ENCODE peak calls at places on chromosome X, in four cellular contexts. K is PC-9, T is hepatocyte, P is PC-3. S is an unnamed sample.
A peak's percentile ranks its signal among the peaks of the same experiment; 100 is the strongest.

GRCh38 chrX:103343105-103343504 is 13.1 kb downstream of the TCEAL7 start:
- DNase-seq in K (peak; percentile 31), T (peak; percentile 61), P (peak; percentile 71), S (peak; percentile 59)

GRCh38 chrX:111071542-111072277 is 24.3 kb upstream of the PAK3 start:
- DNase-seq in P (no peak), K (no peak), T (no peak), S (no peak)

GRCh38 chrX:136307471-136307870 is 6.7 kb downstream of the ADGRG4 start:
- DNase-seq in T (no peak), P (no peak), K (no peak), S (no peak)

GRCh38 chrX:13059676-13060499 is 15.5 kb upstream of the FAM9C start:
- DNase-seq in P (peak; percentile 90), T (peak; percentile 54), K (peak; percentile 43), S (peak; percentile 37)

GRCh38 chrX:136162827-136163427 is 15.6 kb downstream of the FHL1 start:
- DNase-seq in K (peak; percentile 57), T (peak; percentile 55), P (peak; percentile 82), S (peak; percentile 73)

GRCh38 chrX:12891167-12891566 is 15.3 kb upstream of the TLR8 start:
- DNase-seq in T (no peak), P (no peak), K (no peak), S (no peak)

GRCh38 chrX:129785160-129785947 is 5.6 kb downstream of the SASH3 start:
- DNase-seq in P (no peak), K (no peak), T (no peak), S (no peak)

GRCh38 chrX:87265518-87265917 is 252.1 kb upstream of the KLHL4 start:
- DNase-seq in K (no peak), T (no peak), P (no peak), S (no peak)

GRCh38 chrX:14872851-14873675 is at the start of the genes FANCB and MOSPD2:
- DNase-seq in T (peak; percentile 96), K (peak; percentile 96), P (peak; percentile 95), S (peak; percentile 96)

GRCh38 chrX:9465380-9466114 is 689 bp downstream of the TBL1X start:
- DNase-seq in K (peak; percentile 17), T (peak; percentile 19), P (no peak), S (peak; percentile 41)

GRCh38 chrX:2767631-2768455 is 16.0 kb downstream of the XG start:
- DNase-seq in K (peak; percentile 72), T (peak; percentile 77), P (peak; percentile 30), S (peak; percentile 95)

GRCh38 chrX:15751160-15751819 is 13.2 kb downstream of the CA5B start:
- DNase-seq in P (peak; percentile 86), K (no peak), T (peak; percentile 31), S (peak; percentile 64)

GRCh38 chrX:144681501-144681900 is 565.8 kb upstream of the SPANXN1 start:
- DNase-seq in T (no peak), P (peak; percentile 73), K (no peak), S (no peak)

GRCh38 chrX:69618803-69619202 is 2.9 kb downstream of the EDA start:
- DNase-seq in K (no peak), P (peak; percentile 39), T (peak; percentile 35), S (peak; percentile 27)

GRCh38 chrX:69615779-69616519 is at the start of gene EDA:
- DNase-seq in T (peak; percentile 94), K (peak; percentile 11), P (peak; percentile 77), S (peak; percentile 76)

GRCh38 chrX:69614896-69615295 is 1.0 kb upstream of the EDA start:
- DNase-seq in K (no peak), P (no peak), T (no peak), S (no peak)

GRCh38 chrX:69615323-69615722 is 590 bp upstream of the EDA start:
- DNase-seq in P (no peak), T (no peak), K (no peak), S (no peak)

DNA sequence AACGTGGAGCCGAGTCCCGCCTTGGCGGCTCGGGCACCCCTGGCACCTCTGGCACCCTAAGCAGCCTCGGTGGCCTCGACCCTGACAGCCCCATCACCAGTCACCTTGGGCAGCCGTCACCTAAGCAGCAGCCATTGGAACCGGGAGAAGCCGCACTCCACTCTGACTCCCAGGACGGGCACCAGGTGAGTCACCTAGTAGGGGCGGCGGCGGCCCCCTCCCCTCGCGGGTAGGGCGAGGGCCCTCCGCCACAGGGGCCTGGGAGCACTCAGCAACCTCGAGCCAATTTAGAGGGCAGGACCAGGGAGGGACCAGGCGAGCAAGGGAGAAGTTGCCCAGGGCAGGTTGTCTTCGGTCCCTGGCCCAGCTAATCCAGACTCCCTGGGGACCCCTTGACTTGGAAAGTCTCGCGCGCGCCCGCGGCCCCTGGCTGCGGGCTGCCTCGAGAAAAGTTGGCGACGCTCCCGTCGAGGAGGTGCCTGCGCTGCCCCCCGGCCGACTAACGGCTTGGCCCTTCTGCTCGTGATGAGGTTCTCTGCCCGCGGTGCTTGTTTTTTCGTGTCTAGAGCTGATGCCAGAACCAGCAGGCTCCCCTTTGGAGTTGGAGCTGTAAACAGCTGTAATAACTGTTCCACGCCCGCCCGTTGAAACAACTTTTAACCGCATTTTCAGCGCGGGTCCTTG is 749 bp downstream of the EDA start:
- DNase-seq in T (peak; percentile 42), K (no peak), P (no peak), S (peak; percentile 4)
- TF ChIP-seq EZH2 in T (no peak), K (no peak), P (no peak), S (no peak)

DNA sequence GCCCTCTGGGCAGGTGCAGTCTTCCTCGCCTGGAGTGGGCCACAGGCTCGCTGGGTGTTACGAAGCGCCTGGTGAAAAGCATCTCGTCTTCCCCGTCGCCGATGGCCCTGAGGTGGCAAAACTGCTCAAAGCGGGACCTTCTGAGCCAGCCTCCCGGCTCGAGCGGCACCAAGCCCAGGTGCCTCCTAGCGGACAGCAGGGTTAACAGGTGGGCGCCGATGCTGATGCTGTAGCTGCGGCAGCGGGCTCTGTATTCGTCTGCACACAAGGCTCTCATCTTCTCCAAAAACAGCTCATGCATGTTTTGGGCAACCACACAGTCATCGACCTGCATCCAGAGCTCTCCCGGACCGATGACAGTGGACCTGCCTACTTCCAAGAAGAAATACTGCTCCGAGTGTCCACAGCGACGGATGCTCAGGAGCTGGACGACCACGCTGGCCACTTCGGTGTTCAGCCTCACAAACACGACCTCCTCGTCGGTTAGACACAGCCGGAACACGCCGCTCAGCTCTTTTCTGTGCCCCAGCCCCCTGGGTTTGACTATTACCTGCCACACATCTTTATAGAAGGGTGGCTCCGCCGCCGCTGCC is 1.2 kb downstream of the IRS4 start:
- DNase-seq in T (peak; percentile 34), P (no peak), K (no peak), S (no peak)
- TF ChIP-seq EZH2 in T (no peak), P (no peak), K (no peak), S (no peak)

GRCh38 chrX:137565318-137565904 is 516 bp upstream of the ZIC3 start:
- DNase-seq in P (no peak), K (no peak), T (no peak), S (no peak)
- TF ChIP-seq EZH2 in P (peak; percentile 53), K (no peak), T (peak; percentile 60), S (no peak)

GRCh38 chrX:107448625-107449468 is 605 bp upstream of the FRMPD3 start:
- DNase-seq in P (peak; percentile 25), T (peak; percentile 34), K (no peak), S (peak; percentile 14)
- TF ChIP-seq EZH2 in P (no peak), T (no peak), K (no peak), S (no peak)

GRCh38 chrX:47068720-47069119 is 9.5 kb upstream of the RGN start:
- DNase-seq in T (no peak), K (no peak), P (no peak), S (no peak)
- TF ChIP-seq EZH2 in T (no peak), K (no peak), P (no peak), S (no peak)

GRCh38 chrX:131081772-131082755 is 23.9 kb downstream of the ARHGAP36 start:
- DNase-seq in K (no peak), T (no peak), P (no peak), S (no peak)
- TF ChIP-seq EZH2 in K (no peak), T (no peak), P (no peak), S (no peak)

DNA sequence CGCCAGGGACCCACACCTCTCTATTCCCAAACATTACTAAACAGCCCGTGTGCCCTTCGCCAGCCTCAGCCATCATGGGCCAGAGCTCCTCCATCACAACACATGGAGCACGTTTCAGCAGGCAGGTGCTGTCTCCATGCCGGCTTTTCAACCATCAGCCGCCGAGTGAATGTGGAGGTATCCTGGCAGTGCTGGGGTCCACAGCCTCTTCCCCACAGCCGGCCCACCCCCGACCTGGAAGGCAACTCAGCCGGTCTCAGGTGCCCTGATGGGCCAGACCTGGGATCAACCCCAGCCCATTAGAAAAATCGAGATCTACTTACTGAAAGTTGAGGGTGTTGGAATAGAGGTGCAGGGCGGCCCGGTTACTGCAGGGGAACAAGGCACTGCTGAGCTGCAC is 3.1 kb downstream of the NAA10 start:
- DNase-seq in P (no peak), K (no peak), T (no peak), S (no peak)
- TF ChIP-seq EZH2 in P (no peak), K (no peak), T (no peak), S (no peak)

GRCh38 chrX:635428-636192 is 5.0 kb downstream of the SHOX start:
- DNase-seq in K (no peak), T (no peak), P (no peak), S (no peak)
- TF ChIP-seq EZH2 in K (no peak), T (peak; percentile 71), P (no peak), S (no peak)